ENCODE peak calls at places on chromosomes 16 and 17, in eight cellular contexts. W is thoracic aorta; J is heart right ventricle; K is stimulated activated CD8-positive, alpha-beta memory T cell treated with anti-CD3 and anti-CD28 coated beads, Interleukin-7, amount 100 ng/mL, for 48 hours; C is hypothalamus; X is mucosa of descending colon; H is heart left ventricle; S is hepatic stellate cell. M is an unnamed sample.

GRCh38 chr17:73521376-73521775 is 122.9 kb downstream of the SDK2 start:
- DNase-seq in W (no peak), J (no peak), K (no peak), C (no peak), X (peak), H (no peak), S (no peak), M (no peak)

GRCh38 chr17:71441098-71441497 is 679.7 kb upstream of the SOX9 start:
- DNase-seq in W (no peak), J (no peak), K (no peak), C (no peak), X (no peak), H (no peak), S (peak), M (no peak)

GRCh38 chr16:27320261-27321012 is 6.7 kb downstream of the IL4R start:
- DNase-seq in W (no peak), J (no peak), K (no peak), C (no peak), X (no peak), H (no peak), S (no peak), M (no peak)

GRCh38 chr16:79713609-79714309 is 113.2 kb upstream of the MAF start:
- DNase-seq in W (no peak), J (no peak), K (no peak), C (no peak), X (no peak), H (no peak), S (no peak), M (no peak)

GRCh38 chr16:2008631-2009301 is 855 bp downstream of the ZNF598 start:
- DNase-seq in W (no peak), J (no peak), K (no peak), C (no peak), X (peak), H (no peak), S (peak), M (no peak)

GRCh38 chr17:45371414-45372324 is 54.8 kb upstream of the MAP3K14 start:
- DNase-seq in W (peak), J (peak), K (peak), C (peak), X (peak), H (peak), S (peak), M (peak)

GRCh38 chr16:85469929-85470590 is 143.1 kb upstream of the GSE1 start:
- DNase-seq in W (no peak), J (no peak), K (no peak), C (no peak), X (no peak), H (no peak), S (no peak), M (no peak)

GRCh38 chr16:8355714-8356113 is 234.6 kb downstream of the TMEM114 start:
- DNase-seq in W (no peak), J (no peak), K (no peak), C (no peak), X (no peak), H (no peak), S (no peak), M (no peak)

GRCh38 chr17:42275527-42276358 is 448 bp downstream of the STAT5B start:
- DNase-seq in W (no peak), J (no peak), K (peak), C (no peak), X (no peak), H (peak), S (peak), M (no peak)

GRCh38 chr16:79165541-79165940 is 435.0 kb downstream of the MAF start:
- DNase-seq in W (no peak), J (no peak), K (no peak), C (no peak), X (no peak), H (no peak), S (no peak), M (no peak)

GRCh38 chr16:28596840-28597691 is at the start of gene SULT1A2:
- DNase-seq in W (no peak), J (no peak), K (no peak), C (no peak), X (peak), H (no peak), S (no peak), M (peak)

GRCh38 chr16:12661656-12662172 is 142.0 kb downstream of the CPPED1 start:
- DNase-seq in W (no peak), J (peak), K (no peak), C (no peak), X (no peak), H (peak), S (no peak), M (no peak)

GRCh38 chr17:78231991-78232759 is 744 bp downstream of the TMEM235 start:
- DNase-seq in W (no peak), J (no peak), K (no peak), C (no peak), X (no peak), H (no peak), S (no peak), M (no peak)

GRCh38 chr17:74832421-74832820 is 27.3 kb downstream of the GRIN2C start:
- DNase-seq in W (no peak), J (no peak), K (no peak), C (no peak), X (no peak), H (no peak), S (no peak), M (no peak)

GRCh38 chr16:50884066-50884860 is 142.4 kb downstream of the CYLD start:
- DNase-seq in W (no peak), J (no peak), K (no peak), C (no peak), X (no peak), H (no peak), S (no peak), M (no peak)

GRCh38 chr17:45895969-45896793 is 1.8 kb downstream of the MAPT start:
- DNase-seq in W (no peak), J (no peak), K (no peak), C (peak), X (no peak), H (no peak), S (no peak), M (peak)

GRCh38 chr17:47237841-47238240 is 15.8 kb upstream of the ITGB3 start:
- DNase-seq in W (no peak), J (no peak), K (no peak), C (no peak), X (no peak), H (no peak), S (no peak), M (peak)

GRCh38 chr16:81888520-81889394 is 109.7 kb downstream of the PLCG2 start:
- DNase-seq in W (no peak), J (no peak), K (no peak), C (no peak), X (no peak), H (no peak), S (no peak), M (no peak)

GRCh38 chr16:19223235-19223847 is 55.3 kb downstream of the SYT17 start:
- DNase-seq in W (no peak), J (no peak), K (peak), C (no peak), X (no peak), H (no peak), S (no peak), M (no peak)

GRCh38 chr16:58306327-58306726 is 11.5 kb upstream of the PRSS54 start:
- DNase-seq in W (no peak), J (no peak), K (peak), C (no peak), X (no peak), H (no peak), S (no peak), M (no peak)

GRCh38 chr17:73909156-73909555 is 264.9 kb upstream of the SDK2 start:
- DNase-seq in W (no peak), J (no peak), K (no peak), C (no peak), X (no peak), H (no peak), S (no peak), M (no peak)

GRCh38 chr17:38379448-38379847 is 27.8 kb downstream of the SOCS7 start:
- DNase-seq in W (no peak), J (no peak), K (no peak), C (no peak), X (no peak), H (no peak), S (no peak), M (no peak)

GRCh38 chr17:80892900-80893603 is 98.6 kb upstream of the CHMP6 start:
- DNase-seq in W (peak), J (no peak), K (no peak), C (no peak), X (no peak), H (no peak), S (no peak), M (no peak)

GRCh38 chr17:62064791-62065563 is at the start of gene MED13:
- DNase-seq in W (peak), J (peak), K (peak), C (peak), X (peak), H (peak), S (peak), M (peak)

GRCh38 chr17:39750131-39751015 is 12.6 kb downstream of the GRB7 start:
- DNase-seq in W (no peak), J (peak), K (no peak), C (no peak), X (no peak), H (peak), S (no peak), M (no peak)

GRCh38 chr16:2741168-2741567 is 11.3 kb upstream of the SRRM2 start:
- DNase-seq in W (no peak), J (no peak), K (no peak), C (no peak), X (no peak), H (no peak), S (no peak), M (no peak)

GRCh38 chr17:80559688-80560290 is 15.2 kb downstream of the RPTOR start:
- DNase-seq in W (no peak), J (no peak), K (no peak), C (no peak), X (no peak), H (no peak), S (peak), M (no peak)

GRCh38 chr16:56558024-56558747 is 6.7 kb upstream of the MT4 start:
- DNase-seq in W (no peak), J (no peak), K (no peak), C (peak), X (no peak), H (no peak), S (no peak), M (no peak)

GRCh38 chr17:61469949-61470348 is 17.7 kb downstream of the TBX4 start:
- DNase-seq in W (no peak), J (no peak), K (no peak), C (no peak), X (no peak), H (no peak), S (no peak), M (no peak)

GRCh38 chr16:61149709-61150108 is 886.5 kb downstream of the CDH8 start:
- DNase-seq in W (no peak), J (no peak), K (no peak), C (no peak), X (no peak), H (no peak), S (no peak), M (no peak)

GRCh38 chr17:266701-267656 is 85.5 kb upstream of the DOC2B start:
- DNase-seq in W (peak), J (peak), K (no peak), C (peak), X (peak), H (peak), S (no peak), M (peak)

GRCh38 chr17:41098476-41098875 is 534 bp upstream of the KRTAP4-8 start:
- DNase-seq in W (no peak), J (no peak), K (no peak), C (no peak), X (no peak), H (no peak), S (peak), M (no peak)

GRCh38 chr17:53806473-53806872 is 16.3 kb upstream of the KIF2B start:
- DNase-seq in W (no peak), J (no peak), K (no peak), C (no peak), X (no peak), H (no peak), S (no peak), M (no peak)

GRCh38 chr17:17350491-17351355 is 47.5 kb downstream of the NT5M start:
- DNase-seq in W (no peak), J (no peak), K (no peak), C (no peak), X (no peak), H (no peak), S (peak), M (no peak)

GRCh38 chr17:55889271-55889670 is 138.4 kb downstream of the PCTP start:
- DNase-seq in W (no peak), J (no peak), K (no peak), C (no peak), X (no peak), H (no peak), S (no peak), M (no peak)

GRCh38 chr16:31395647-31396046 is 2.5 kb downstream of the ITGAD start:
- DNase-seq in W (no peak), J (peak), K (no peak), C (no peak), X (peak), H (peak), S (no peak), M (no peak)

M was measured in right cardiac atrium.